ENCODE peak calls at places on chromosomes 11 and 22, in five cellular contexts. O, J, Y, T and Q are unnamed samples.

GRCh38 chr11:2923446-2924375 is 5.5 kb downstream of the PHLDA2 start:
- DNase-seq in O (no peak), J (no peak), Y (no peak), T (no peak), Q (peak; percentile 50)

GRCh38 chr11:117892651-117893050 is 16.2 kb upstream of the FXYD6 start:
- DNase-seq in O (no peak), J (no peak), Y (no peak), T (no peak), Q (no peak)

GRCh38 chr11:60504219-60504618 is 11.0 kb upstream of the MS4A13 start:
- DNase-seq in O (no peak), J (no peak), Y (no peak), T (no peak), Q (peak; percentile 42)

GRCh38 chr22:26848244-26848920 is 191.0 kb downstream of the MIAT start:
- DNase-seq in O (no peak), J (no peak), Y (no peak), T (peak; percentile 30), Q (no peak)

GRCh38 chr11:46330887-46331652 is 16.2 kb upstream of the DGKZ start:
- DNase-seq in O (no peak), J (no peak), Y (no peak), T (peak; percentile 19), Q (no peak)

GRCh38 chr11:72221386-72221785 is 3.2 kb upstream of the INPPL1 start:
- DNase-seq in O (peak; percentile 25), J (no peak), Y (no peak), T (no peak), Q (no peak)

GRCh38 chr11:107741044-107741823 is 29.4 kb upstream of the SLN start:
- DNase-seq in O (no peak), J (no peak), Y (peak; percentile 44), T (peak; percentile 28), Q (peak; percentile 33)

GRCh38 chr22:35457729-35458546 is 58.0 kb downstream of the MCM5 start:
- DNase-seq in O (no peak), J (no peak), Y (peak; percentile 34), T (no peak), Q (no peak)

GRCh38 chr11:72136677-72137255 is 1.2 kb downstream of the FOLR3 start:
- DNase-seq in O (no peak), J (no peak), Y (no peak), T (no peak), Q (no peak)

GRCh38 chr11:96161271-96162089 is 181.5 kb downstream of the MAML2 start:
- DNase-seq in O (no peak), J (no peak), Y (peak; percentile 68), T (peak; percentile 86), Q (peak; percentile 22)

GRCh38 chr11:95703059-95703458 is 86.5 kb downstream of the FAM76B start:
- DNase-seq in O (no peak), J (no peak), Y (no peak), T (no peak), Q (no peak)

GRCh38 chr11:131695889-131696429 is 325.5 kb downstream of the NTM start:
- DNase-seq in O (no peak), J (no peak), Y (peak; percentile 5), T (no peak), Q (no peak)

GRCh38 chr11:131658952-131659351 is 288.5 kb downstream of the NTM start:
- DNase-seq in O (no peak), J (no peak), Y (no peak), T (no peak), Q (no peak)

GRCh38 chr11:85759915-85760314 is 51.0 kb downstream of the SYTL2 start:
- DNase-seq in O (no peak), J (no peak), Y (peak; percentile 94), T (peak; percentile 77), Q (no peak)

GRCh38 chr11:33475999-33476398 is 218.8 kb downstream of the HIPK3 start:
- DNase-seq in O (no peak), J (no peak), Y (peak; percentile 57), T (peak; percentile 32), Q (no peak)

GRCh38 chr22:42646569-42647525 is 2.3 kb downstream of the CYB5R3 start:
- DNase-seq in O (no peak), J (no peak), Y (no peak), T (no peak), Q (no peak)

GRCh38 chr11:11407065-11407737 is 54.2 kb upstream of the CSNK2A3 start:
- DNase-seq in O (no peak), J (no peak), Y (no peak), T (peak; percentile 40), Q (no peak)

GRCh38 chr22:38699784-38700183 is 959 bp downstream of the JOSD1 start:
- DNase-seq in O (no peak), J (no peak), Y (peak; percentile 62), T (peak; percentile 52), Q (no peak)

GRCh38 chr11:30775123-30775522 is 189.0 kb upstream of the MPPED2 start:
- DNase-seq in O (no peak), J (no peak), Y (no peak), T (no peak), Q (no peak)

GRCh38 chr22:35630387-35630793 is 13.3 kb upstream of the MB start:
- DNase-seq in O (peak; percentile 57), J (no peak), Y (peak; percentile 63), T (peak; percentile 77), Q (peak; percentile 90)

GRCh38 chr11:61656347-61657077 is 23.7 kb upstream of the DAGLA start:
- DNase-seq in O (no peak), J (no peak), Y (no peak), T (no peak), Q (no peak)

GRCh38 chr11:3155691-3156258 is 9.3 kb downstream of the OSBPL5 start:
- DNase-seq in O (no peak), J (no peak), Y (no peak), T (no peak), Q (no peak)

GRCh38 chr11:27084407-27084985 is 43.9 kb downstream of the BBOX1 start:
- DNase-seq in O (no peak), J (no peak), Y (peak; percentile 30), T (no peak), Q (no peak)

GRCh38 chr11:33690290-33691050 is 10.2 kb downstream of the C11orf91 start:
- DNase-seq in O (no peak), J (no peak), Y (peak; percentile 99), T (peak; percentile 95), Q (peak; percentile 95)

GRCh38 chr22:41976961-41977566 is 7.8 kb downstream of the SEPTIN3 start:
- DNase-seq in O (no peak), J (no peak), Y (no peak), T (no peak), Q (peak; percentile 30)

GRCh38 chr11:126716456-126717083 is 284.0 kb downstream of the KIRREL3 start:
- DNase-seq in O (peak; percentile 57), J (no peak), Y (peak; percentile 43), T (peak; percentile 11), Q (peak; percentile 67)

GRCh38 chr11:108913204-108913603 is 248.3 kb downstream of the DDX10 start:
- DNase-seq in O (no peak), J (no peak), Y (no peak), T (no peak), Q (peak; percentile 89)

GRCh38 chr11:69477111-69477510 is 4.4 kb upstream of the LINC01488 start:
- DNase-seq in O (no peak), J (no peak), Y (no peak), T (no peak), Q (no peak)

GRCh38 chr11:69475866-69476714 is 5.4 kb upstream of the LINC01488 start:
- DNase-seq in O (peak; percentile 52), J (no peak), Y (no peak), T (no peak), Q (no peak)

GRCh38 chr11:69474736-69475135 is 6.7 kb upstream of the LINC01488 start:
- DNase-seq in O (no peak), J (no peak), Y (no peak), T (no peak), Q (no peak)

GRCh38 chr11:69475141-69475865 is 6.2 kb upstream of the LINC01488 start:
- DNase-seq in O (no peak), J (no peak), Y (no peak), T (no peak), Q (no peak)

DNA sequence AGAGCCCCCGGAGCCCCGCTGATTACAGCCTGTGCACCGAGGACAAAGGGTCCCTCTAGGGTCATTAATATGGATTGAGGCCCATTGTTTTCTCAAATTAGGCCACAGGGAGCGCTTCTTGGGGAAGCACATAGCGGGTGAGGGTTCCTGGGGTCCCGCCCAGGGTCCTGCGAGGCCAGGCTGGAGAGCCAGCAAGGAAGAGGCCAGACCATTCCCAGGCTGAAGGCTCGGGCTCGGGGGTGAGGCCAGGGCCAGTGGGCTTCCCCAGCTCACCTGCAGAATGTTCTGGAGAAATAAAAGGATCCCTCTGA is 4.8 kb upstream of the LINC01488 start:
- DNase-seq in O (no peak), J (no peak), Y (no peak), T (no peak), Q (no peak)
- H3K4ac ChIP-seq in O (no peak overlapping the region), J (no peak overlapping the region), Y (no peak overlapping the region), T (no peak overlapping the region), Q (no peak overlapping the region)

DNA sequence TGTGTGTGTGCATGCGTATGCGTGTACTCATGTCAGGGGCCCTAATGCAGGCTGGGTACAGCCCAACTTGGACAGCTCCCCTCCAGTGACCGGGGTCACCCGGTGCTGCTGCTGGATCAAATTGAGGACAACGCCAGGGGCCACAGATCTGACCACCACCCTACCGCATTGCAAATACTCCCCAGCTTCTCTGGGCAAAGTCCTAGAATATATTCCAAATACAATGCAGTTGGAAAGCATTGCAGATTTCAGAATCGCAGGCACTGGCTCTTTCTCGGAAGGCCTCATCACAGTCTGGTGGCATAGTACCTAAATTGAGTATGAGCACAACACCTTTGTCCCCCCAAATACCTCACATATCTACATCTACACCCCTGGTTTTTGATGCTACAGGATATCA is 43.2 kb downstream of the MYO7A start:
- DNase-seq in O (no peak), J (no peak), Y (no peak), T (no peak), Q (no peak)
- H2BK120ac ChIP-seq in O (no peak overlapping the region), J (no peak overlapping the region), Y (no peak overlapping the region), T (no peak overlapping the region), Q (no peak overlapping the region)

DNA sequence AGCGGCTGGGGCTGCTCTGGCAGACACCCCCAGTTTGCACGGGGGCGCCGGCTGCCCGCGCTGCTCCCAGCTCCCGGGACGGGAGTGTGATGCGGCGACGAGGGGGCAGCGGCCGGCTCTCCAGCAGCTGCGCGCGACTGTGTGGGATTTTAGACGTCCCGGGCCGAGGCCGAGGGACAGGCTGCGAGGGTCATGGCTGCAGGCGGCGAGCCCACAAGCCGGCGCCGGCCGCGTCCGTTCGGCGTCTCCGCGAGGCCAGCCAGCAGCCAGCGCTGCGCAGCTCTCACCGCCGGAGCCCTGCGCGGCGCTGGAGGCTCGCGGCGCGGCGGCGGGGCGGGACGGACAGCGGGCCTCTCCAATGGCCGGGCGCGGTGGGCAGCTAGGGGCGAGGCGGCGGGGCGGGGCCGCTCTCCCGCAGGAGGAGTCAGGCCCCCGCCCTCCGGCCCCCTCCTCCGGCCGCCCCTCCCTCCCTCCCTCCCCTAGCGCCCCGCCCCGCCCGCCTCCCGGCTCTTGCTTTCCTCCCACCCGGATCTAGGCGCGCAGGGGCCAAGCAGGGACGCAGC is at the start of gene FZD4:
- DNase-seq in O (peak; percentile 90), J (peak; percentile 89), Y (peak; percentile 78), T (peak; percentile 88), Q (peak; percentile 91)
- H3K4ac ChIP-seq in O (no peak within 1 kb of the TSS), J (no peak within 1 kb of the TSS), Y (peak within 1 kb of the TSS; percentile 97), T (peak within 1 kb of the TSS; percentile 35), Q (peak within 1 kb of the TSS; percentile 37)

DNA sequence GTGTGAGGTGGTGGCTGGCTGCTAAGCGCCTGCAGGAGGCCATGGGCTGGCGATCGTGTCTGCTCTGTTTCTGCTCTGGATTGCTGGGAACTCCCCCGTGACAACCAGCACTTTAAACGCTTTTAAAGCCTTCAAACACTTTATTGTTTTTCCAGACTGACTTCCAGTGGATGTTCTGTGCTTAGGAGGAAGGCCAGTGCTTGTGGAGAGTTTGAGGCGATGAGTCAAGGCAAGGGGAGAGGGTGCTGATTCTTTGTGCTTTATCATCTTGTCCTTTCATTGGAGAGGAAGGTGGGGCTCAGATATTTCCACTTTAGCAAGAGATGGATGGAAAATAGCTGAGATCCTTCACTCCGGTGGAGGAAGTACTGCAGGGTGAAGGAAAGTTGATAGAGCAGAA is 81.6 kb downstream of the FLI1 start:
- DNase-seq in O (no peak), J (no peak), Y (no peak), T (peak; percentile 56), Q (no peak)
- H2BK120ac ChIP-seq in O (no peak overlapping the region), J (no peak overlapping the region), Y (no peak overlapping the region), T (no peak overlapping the region), Q (no peak overlapping the region)